ENCODE peak calls at places on chromosome 10, in ten cellular contexts. R is CD8-positive, alpha-beta T cell; E is sigmoid colon; Z is psoas muscle; I is cardiac muscle cell; X is fibroblast of the conjunctiva; G is progenitor cell of endocrine pancreas; F is H7; M is OCI-LY7; K is NCI-H1092. H is an unnamed sample.

GRCh38 chr10:86536294-86536861 is 14.8 kb upstream of the WAPL start:
- DNase-seq in R (peak), E (no peak), Z (no peak), I (no peak), X (no peak), G (no peak), F (peak), M (no peak), K (no peak), H (no peak)

GRCh38 chr10:49679480-49679893 is at the start of gene C10orf53:
- DNase-seq in R (no peak), E (no peak), Z (no peak), I (peak), X (peak), G (peak), F (peak), M (no peak), K (peak), H (no peak)

GRCh38 chr10:79490400-79491081 is 21.8 kb upstream of the EIF5AL1 start:
- DNase-seq in R (no peak), E (peak), Z (peak), I (peak), X (no peak), G (no peak), F (no peak), M (no peak), K (no peak), H (peak)

GRCh38 chr10:62195675-62195926 is 73.0 kb downstream of the RTKN2 start:
- DNase-seq in R (no peak), E (no peak), Z (no peak), I (no peak), X (no peak), G (no peak), F (no peak), M (no peak), K (no peak), H (no peak)

GRCh38 chr10:110967009-110967630 is 47.7 kb downstream of the SHOC2 start:
- DNase-seq in R (no peak), E (no peak), Z (no peak), I (no peak), X (no peak), G (no peak), F (no peak), M (no peak), K (no peak), H (no peak)

GRCh38 chr10:91632671-91633550 is at the start of gene PPP1R3C:
- DNase-seq in R (peak), E (peak), Z (peak), I (peak), X (peak), G (peak), F (peak), M (no peak), K (peak), H (no peak)

GRCh38 chr10:50325449-50326188 is 74.3 kb upstream of the ASAH2 start:
- DNase-seq in R (no peak), E (peak), Z (peak), I (no peak), X (peak), G (no peak), F (no peak), M (no peak), K (no peak), H (peak)

GRCh38 chr10:80413152-80413996 is 5.0 kb downstream of the PRXL2A start:
- DNase-seq in R (no peak), E (no peak), Z (no peak), I (peak), X (peak), G (no peak), F (no peak), M (no peak), K (no peak), H (no peak)

GRCh38 chr10:128180843-128181242 is 54.6 kb upstream of the MKI67 start:
- DNase-seq in R (peak), E (no peak), Z (no peak), I (no peak), X (no peak), G (no peak), F (no peak), M (no peak), K (no peak), H (no peak)

GRCh38 chr10:59098387-59098786 is 78.1 kb upstream of the PHYHIPL start:
- DNase-seq in R (no peak), E (peak), Z (no peak), I (no peak), X (peak), G (no peak), F (no peak), M (no peak), K (no peak), H (peak)

GRCh38 chr10:59550061-59550460 is 159.6 kb downstream of the SLC16A9 start:
- DNase-seq in R (no peak), E (no peak), Z (no peak), I (no peak), X (no peak), G (no peak), F (no peak), M (no peak), K (no peak), H (no peak)

GRCh38 chr10:37067576-37067975 is 57.8 kb upstream of the ANKRD30A start:
- DNase-seq in R (no peak), E (no peak), Z (no peak), I (no peak), X (no peak), G (no peak), F (no peak), M (no peak), K (no peak), H (no peak)

GRCh38 chr10:110496553-110497437 is 912 bp upstream of the DUSP5 start:
- DNase-seq in R (no peak), E (no peak), Z (no peak), I (no peak), X (no peak), G (no peak), F (peak), M (no peak), K (no peak), H (no peak)

GRCh38 chr10:33032354-33033254 is 74.6 kb upstream of the ITGB1 start:
- DNase-seq in R (no peak), E (no peak), Z (no peak), I (no peak), X (peak), G (no peak), F (no peak), M (no peak), K (no peak), H (peak)

GRCh38 chr10:52950578-52950977 is 178.0 kb upstream of the MBL2 start:
- DNase-seq in R (no peak), E (no peak), Z (no peak), I (no peak), X (no peak), G (no peak), F (no peak), M (no peak), K (no peak), H (no peak)

GRCh38 chr10:110699859-110700468 is 55.8 kb downstream of the RBM20 start:
- DNase-seq in R (no peak), E (no peak), Z (no peak), I (no peak), X (no peak), G (no peak), F (no peak), M (no peak), K (no peak), H (no peak)

GRCh38 chr10:78846770-78847169 is 222.0 kb upstream of the ZMIZ1 start:
- DNase-seq in R (no peak), E (peak), Z (peak), I (no peak), X (no peak), G (no peak), F (no peak), M (no peak), K (peak), H (no peak)

GRCh38 chr10:125521721-125522680 is 161.0 kb downstream of the TEX36 start:
- DNase-seq in R (no peak), E (no peak), Z (no peak), I (no peak), X (no peak), G (no peak), F (peak), M (peak), K (no peak), H (no peak)

GRCh38 chr10:132536241-132536963 is 1.2 kb upstream of the INPP5A start:
- DNase-seq in R (no peak), E (peak), Z (peak), I (peak), X (no peak), G (peak), F (peak), M (peak), K (no peak), H (no peak)

GRCh38 chr10:68870545-68871104 is 30.5 kb upstream of the DDX50 start:
- DNase-seq in R (no peak), E (no peak), Z (no peak), I (no peak), X (no peak), G (no peak), F (no peak), M (no peak), K (no peak), H (no peak)

GRCh38 chr10:132464256-132465192 is 67.5 kb downstream of the PWWP2B start:
- DNase-seq in R (no peak), E (peak), Z (peak), I (peak), X (peak), G (no peak), F (no peak), M (no peak), K (no peak), H (no peak)

GRCh38 chr10:29583674-29584073 is 51.1 kb downstream of the SVIL start:
- DNase-seq in R (no peak), E (no peak), Z (no peak), I (no peak), X (no peak), G (no peak), F (no peak), M (no peak), K (no peak), H (no peak)

GRCh38 chr10:88253-88652 is 39.2 kb upstream of the TUBB8 start:
- DNase-seq in R (no peak), E (no peak), Z (no peak), I (no peak), X (no peak), G (no peak), F (peak), M (no peak), K (no peak), H (no peak)

GRCh38 chr10:27893320-27894014 is 105.4 kb downstream of the ODAD2 start:
- DNase-seq in R (no peak), E (no peak), Z (no peak), I (no peak), X (peak), G (no peak), F (no peak), M (no peak), K (no peak), H (no peak)

GRCh38 chr10:122495406-122496340 is 34.3 kb downstream of the HTRA1 start:
- DNase-seq in R (no peak), E (no peak), Z (no peak), I (peak), X (peak), G (no peak), F (no peak), M (no peak), K (no peak), H (peak)

GRCh38 chr10:12768156-12768731 is 233.3 kb downstream of the CCDC3 start:
- DNase-seq in R (no peak), E (no peak), Z (no peak), I (no peak), X (no peak), G (no peak), F (peak), M (no peak), K (no peak), H (peak)

GRCh38 chr10:12340371-12340770 is 9.0 kb upstream of the CAMK1D start:
- DNase-seq in R (no peak), E (no peak), Z (no peak), I (no peak), X (no peak), G (no peak), F (peak), M (peak), K (no peak), H (no peak)

GRCh38 chr10:50326757-50327701 is 75.7 kb upstream of the ASAH2 start:
- DNase-seq in R (no peak), E (no peak), Z (no peak), I (no peak), X (peak), G (no peak), F (no peak), M (no peak), K (no peak), H (peak)

H was measured in astrocyte of the cerebellum.